ENCODE peak calls at places on chromosomes 4 and X, in eight cellular contexts. H is NT2/D1; R is BJ; V is Karpas-422; T is pancreas; U is tibial artery; A is IMR-90; G is effector memory CD4-positive, alpha-beta T cell. W is an unnamed sample. For H3K36me3 and H3K27me3, the result is how much of the 10 kb centered on the place peaks cover.

GRCh38 chrX:38233891-38234807 is 13.5 kb upstream of the SRPX start:
- DNase-seq in H (no peak), R (peak), V (no peak), T (no peak), U (peak), A (peak), G (no peak), W (no peak)

GRCh38 chr4:123495530-123495929 is 98.9 kb downstream of the SPRY1 start:
- DNase-seq in H (no peak), R (no peak), V (no peak), T (no peak), U (no peak), A (peak), G (no peak), W (no peak)

GRCh38 chr4:65083076-65083475 is 587.2 kb downstream of the EPHA5 start:
- DNase-seq in H (no peak), R (no peak), V (no peak), T (no peak), U (no peak), A (no peak), G (no peak), W (no peak)

GRCh38 chr4:158993895-158994294 is 109.0 kb upstream of the RAPGEF2 start:
- DNase-seq in H (no peak), R (no peak), V (no peak), T (no peak), U (no peak), A (no peak), G (no peak), W (no peak)

GRCh38 chr4:113539408-113539807 is 222.1 kb downstream of the CAMK2D start:
- DNase-seq in H (no peak), R (peak), V (no peak), T (no peak), U (no peak), A (peak), G (no peak), W (no peak)

GRCh38 chrX:7139202-7140081 is 8.1 kb upstream of the STS start:
- DNase-seq in H (no peak), R (peak), V (no peak), T (no peak), U (no peak), A (peak), G (no peak), W (no peak)

GRCh38 chr4:1329408-1330371 is 17.3 kb upstream of the UVSSA start:
- DNase-seq in H (no peak), R (no peak), V (no peak), T (no peak), U (no peak), A (no peak), G (peak), W (no peak)

GRCh38 chr4:186691396-186691795 is 32.3 kb downstream of the FAT1 start:
- DNase-seq in H (no peak), R (no peak), V (no peak), T (no peak), U (no peak), A (no peak), G (no peak), W (no peak)

GRCh38 chr4:22744478-22745062 is 51.8 kb downstream of the GBA3 start:
- DNase-seq in H (no peak), R (no peak), V (no peak), T (no peak), U (no peak), A (no peak), G (no peak), W (no peak)

GRCh38 chrX:132958086-132958703 is at the start of gene HS6ST2:
- DNase-seq in H (no peak), R (no peak), V (no peak), T (peak), U (no peak), A (no peak), G (no peak), W (no peak)

GRCh38 chr4:26320159-26320452 is 708 bp upstream of the RBPJ start:
- DNase-seq in H (no peak), R (no peak), V (peak), T (no peak), U (no peak), A (peak), G (peak), W (no peak)

GRCh38 chr4:133593764-133594163 is 444.7 kb downstream of the PCDH10 start:
- DNase-seq in H (no peak), R (no peak), V (no peak), T (no peak), U (no peak), A (no peak), G (no peak), W (no peak)

GRCh38 chr4:7103599-7104365 is 35.9 kb upstream of the GRPEL1 start:
- DNase-seq in H (no peak), R (no peak), V (no peak), T (peak), U (peak), A (peak), G (no peak), W (peak)

GRCh38 chr4:186669159-186669720 is 54.4 kb downstream of the FAT1 start:
- DNase-seq in H (no peak), R (peak), V (peak), T (no peak), U (no peak), A (peak), G (no peak), W (no peak)

GRCh38 chrX:134364711-134365110 is 95.3 kb upstream of the HPRT1 start:
- DNase-seq in H (no peak), R (no peak), V (no peak), T (no peak), U (no peak), A (peak), G (no peak), W (no peak)

GRCh38 chr4:164056426-164057142 is 562.1 kb downstream of the TMA16 start:
- DNase-seq in H (no peak), R (no peak), V (no peak), T (no peak), U (no peak), A (no peak), G (no peak), W (no peak)

GRCh38 chr4:73451404-73451803 is 15.4 kb downstream of the AFP start:
- DNase-seq in H (no peak), R (no peak), V (no peak), T (no peak), U (no peak), A (peak), G (no peak), W (no peak)

GRCh38 chr4:54185380-54185779 is 43.7 kb upstream of the PDGFRA start:
- DNase-seq in H (no peak), R (no peak), V (no peak), T (no peak), U (no peak), A (no peak), G (no peak), W (no peak)

GRCh38 chrX:124413244-124413643 is 66.9 kb downstream of the SH2D1A start:
- DNase-seq in H (no peak), R (no peak), V (no peak), T (no peak), U (no peak), A (no peak), G (no peak), W (no peak)

GRCh38 chr4:147025042-147025441 is 79.4 kb upstream of the TTC29 start:
- DNase-seq in H (no peak), R (no peak), V (no peak), T (no peak), U (no peak), A (no peak), G (no peak), W (no peak)

GRCh38 chr4:108838451-108838850 is 75.6 kb upstream of the ETNPPL start:
- DNase-seq in H (no peak), R (no peak), V (no peak), T (no peak), U (no peak), A (no peak), G (no peak), W (no peak)

GRCh38 chrX:54180403-54180802 is 2.7 kb downstream of the FAM120C start:
- DNase-seq in H (no peak), R (no peak), V (no peak), T (no peak), U (no peak), A (peak), G (no peak), W (no peak)

GRCh38 chr4:39698424-39699009 is 581 bp downstream of the UBE2K start:
- DNase-seq in H (peak), R (no peak), V (no peak), T (peak), U (peak), A (no peak), G (no peak), W (peak)

DNA sequence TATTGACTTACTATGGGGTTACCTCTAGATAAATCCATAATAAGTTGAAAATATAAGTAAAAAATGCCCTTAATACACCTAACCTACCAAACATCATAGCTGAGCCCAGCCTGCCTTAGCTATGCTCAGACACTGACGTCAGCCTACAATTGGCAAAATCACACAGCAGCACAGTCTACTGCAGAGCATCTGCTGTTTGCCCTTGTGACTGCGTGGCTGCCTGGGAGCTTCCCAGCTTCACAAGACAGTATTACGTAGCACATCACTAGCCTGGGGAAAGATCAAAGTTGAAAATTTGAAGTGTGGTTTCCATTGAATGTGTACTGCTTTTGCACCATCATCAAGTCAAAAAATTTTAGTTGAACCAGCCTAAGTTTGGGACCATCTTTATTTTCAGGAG is 8.8 kb downstream of the HTT-AS start:
- DNase-seq in H (no peak), R (no peak), V (no peak), T (no peak), U (no peak), A (peak), G (no peak), W (no peak)
- H3K4me3 ChIP-seq in H (no peak), R (no peak), V (no peak), T (no peak), U (no peak), A (no peak), G (no peak), W (no peak)

GRCh38 chr4:41944089-41944488 is 8.9 kb downstream of the TMEM33 start:
- DNase-seq in H (no peak), R (no peak), V (no peak), T (no peak), U (no peak), A (no peak), G (no peak), W (no peak)

DNA sequence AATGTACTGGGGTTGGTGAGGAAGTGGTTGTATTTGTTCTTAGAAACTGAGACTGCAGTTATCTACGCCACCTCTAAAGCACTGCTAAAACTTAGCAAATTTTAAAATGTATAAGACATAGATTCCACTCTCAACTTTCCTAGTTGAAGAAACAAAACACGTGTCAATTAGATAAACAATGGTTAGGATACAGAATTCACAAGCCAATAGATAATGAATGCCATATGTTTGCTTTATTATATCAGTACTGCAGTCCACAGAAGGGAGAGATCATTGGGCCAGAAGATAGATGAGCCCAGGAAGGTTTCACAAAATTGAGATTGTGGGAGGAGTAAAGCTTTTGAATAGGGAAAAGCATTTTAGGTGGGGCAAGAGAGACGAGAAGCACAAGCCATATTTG is 14.3 kb downstream of the TMEM33 start:
- DNase-seq in H (no peak), R (no peak), V (no peak), T (no peak), U (no peak), A (no peak), G (no peak), W (no peak)
- H3K36me3 ChIP-seq in H (half or more), R (under half), V (half or more), T (under half), U (under half), A (under half), G (half or more), W (half or more)

GRCh38 chrX:104567506-104567905 is 1.5 kb downstream of the IL1RAPL2 start:
- DNase-seq in H (no peak), R (no peak), V (no peak), T (no peak), U (no peak), A (no peak), G (no peak), W (no peak)

GRCh38 chrX:104568304-104568915 is 2.4 kb downstream of the IL1RAPL2 start:
- DNase-seq in H (no peak), R (no peak), V (no peak), T (no peak), U (no peak), A (no peak), G (no peak), W (no peak)

GRCh38 chrX:104565791-104566687 is at the start of gene IL1RAPL2:
- DNase-seq in H (peak), R (no peak), V (no peak), T (peak), U (no peak), A (no peak), G (no peak), W (no peak)

GRCh38 chrX:104564921-104565703 is 887 bp upstream of the IL1RAPL2 start:
- DNase-seq in H (no peak), R (no peak), V (no peak), T (no peak), U (no peak), A (no peak), G (no peak), W (no peak)

DNA sequence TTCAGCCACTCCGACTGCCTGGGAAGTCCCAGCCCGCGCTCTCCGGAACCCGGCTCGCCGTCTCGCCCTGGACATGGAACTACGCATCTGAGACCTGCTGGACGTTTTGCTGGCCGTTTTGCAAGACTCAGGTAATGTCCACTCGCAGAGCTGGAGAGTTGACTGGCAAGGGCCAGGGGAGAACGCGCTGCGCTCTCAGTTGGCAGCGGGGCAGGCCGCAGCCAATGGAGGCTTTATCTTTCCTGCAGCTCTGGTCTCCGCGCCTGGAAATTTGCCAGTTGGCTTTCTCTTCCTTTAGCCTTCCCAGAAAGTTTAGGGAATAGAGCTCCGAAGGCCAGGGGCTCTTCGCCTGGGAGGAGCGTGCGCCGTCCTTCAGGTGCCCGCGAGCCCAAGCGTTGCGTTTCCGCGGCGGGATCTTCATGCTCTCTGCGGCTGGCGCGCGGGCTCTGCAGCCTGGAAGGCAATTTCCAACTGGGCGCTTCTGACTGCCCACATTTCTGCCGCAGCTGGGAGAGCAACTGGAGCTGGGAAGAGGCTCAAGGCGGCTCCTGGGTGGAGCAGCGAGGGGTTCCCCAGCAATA is 1.0 kb downstream of the IL1RAPL2 start:
- DNase-seq in H (no peak), R (no peak), V (no peak), T (no peak), U (no peak), A (no peak), G (no peak), W (no peak)
- H3K27me3 ChIP-seq in H (half or more), R (under half), V (under half), T (under half), U (under half), A (under half), G (under half), W (under half)

DNA sequence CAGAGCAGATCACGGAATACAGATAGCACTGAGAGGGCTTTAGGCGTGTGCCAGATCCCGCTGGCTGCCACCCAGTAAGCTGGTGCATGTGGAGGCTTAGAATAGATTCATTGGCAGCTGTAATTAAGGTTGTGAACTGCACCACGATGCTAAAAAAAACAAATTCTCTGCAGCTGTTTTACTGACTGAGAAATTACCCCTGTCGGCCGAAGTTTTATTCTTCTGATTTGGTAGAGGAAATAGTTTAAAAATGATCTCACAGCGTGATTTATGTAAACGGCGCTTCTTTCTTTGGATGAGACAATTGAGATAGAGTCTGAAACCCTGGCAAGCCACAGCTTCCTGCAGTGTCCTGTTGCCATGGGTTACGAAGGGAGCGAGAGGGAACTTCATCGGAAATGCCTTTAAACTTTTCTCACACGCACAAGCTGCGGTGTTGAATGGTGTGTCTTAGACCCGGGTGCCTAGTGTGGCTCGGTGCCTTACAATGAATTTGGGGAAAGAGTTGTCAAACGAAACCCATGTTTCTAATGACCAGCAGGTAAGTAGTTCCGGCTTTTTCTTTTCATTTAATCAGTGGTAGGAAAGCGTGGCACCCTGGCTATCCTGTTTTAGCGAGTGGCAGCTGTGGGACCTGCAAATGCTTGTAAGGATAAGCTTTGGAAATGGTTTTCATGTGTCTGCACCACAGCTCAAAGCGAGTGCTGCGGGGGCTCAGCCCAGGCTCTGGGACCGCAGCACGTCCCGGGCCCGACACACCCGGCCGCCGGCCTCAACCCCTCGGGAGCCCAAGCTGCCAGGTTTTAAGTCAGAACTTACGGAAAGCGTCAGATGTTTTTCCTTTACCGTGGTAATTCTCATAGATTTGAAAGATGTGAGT is 71.7 kb upstream of the HGFAC start:
- DNase-seq in H (peak), R (peak), V (no peak), T (no peak), U (peak), A (peak), G (no peak), W (no peak)
- H3K4me3 ChIP-seq in H (no peak), R (peak), V (no peak), T (peak), U (peak), A (no peak), G (peak), W (peak)

GRCh38 chr4:57090099-57090498 is 20.1 kb downstream of the IGFBP7 start:
- DNase-seq in H (no peak), R (no peak), V (no peak), T (no peak), U (no peak), A (no peak), G (no peak), W (no peak)
- H3K36me3 ChIP-seq in H (under half), R (under half), V (under half), T (under half), U (under half), A (under half), G (under half), W (under half)

GRCh38 chrX:25018682-25019081 is 2.9 kb upstream of the ARX start:
- DNase-seq in H (no peak), R (no peak), V (no peak), T (no peak), U (no peak), A (no peak), G (no peak), W (no peak)
- H3K27me3 ChIP-seq in H (half or more), R (under half), V (under half), T (under half), U (under half), A (half or more), G (under half), W (under half)

GRCh38 chr4:183721207-183722081 is 62.4 kb downstream of the TRAPPC11 start:
- DNase-seq in H (peak), R (no peak), V (no peak), T (peak), U (no peak), A (peak), G (no peak), W (no peak)
- H3K4me3 ChIP-seq in H (no peak), R (no peak), V (no peak), T (peak), U (peak), A (peak), G (peak), W (peak)

DNA sequence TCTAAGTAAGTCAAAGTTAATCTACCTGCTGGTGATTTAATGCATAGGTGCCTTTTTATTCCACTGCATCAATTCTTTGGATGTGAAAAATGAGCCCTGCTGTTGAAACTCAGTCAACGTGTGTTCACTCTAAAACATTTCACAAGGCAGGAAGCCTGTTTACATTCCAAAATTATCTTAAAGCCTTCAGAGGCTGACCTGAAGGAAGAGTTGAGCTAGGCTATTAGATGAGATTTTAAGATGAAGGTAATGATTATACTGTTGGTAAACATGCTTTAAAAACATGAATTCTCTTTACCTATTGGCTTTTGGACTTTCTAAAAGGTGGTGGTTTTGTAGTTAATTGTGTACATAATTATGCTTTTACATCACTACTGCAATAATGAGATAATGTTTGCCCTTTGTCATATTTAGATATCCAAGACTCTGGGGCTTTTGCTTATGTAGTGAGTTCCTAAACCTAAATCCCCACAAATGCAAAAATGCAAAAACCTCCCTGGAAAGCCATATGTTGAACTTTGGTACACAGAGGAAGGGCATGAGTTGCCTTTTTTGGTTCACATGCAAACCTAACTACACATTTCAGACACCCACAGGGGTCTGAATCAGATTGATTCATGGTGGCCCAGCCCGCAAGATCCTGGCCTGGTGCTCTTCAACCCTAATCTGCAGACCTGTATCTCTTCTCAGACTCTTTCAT is 92.3 kb downstream of the KLHL8 start:
- DNase-seq in H (no peak), R (no peak), V (no peak), T (no peak), U (no peak), A (peak), G (no peak), W (no peak)
- H3K36me3 ChIP-seq in H (half or more), R (under half), V (under half), T (half or more), U (half or more), A (under half), G (half or more), W (under half)

GRCh38 chr4:152572417-152573086 is 36.7 kb upstream of the FBXW7 start:
- DNase-seq in H (no peak), R (no peak), V (no peak), T (no peak), U (no peak), A (peak), G (no peak), W (no peak)
- H3K27me3 ChIP-seq in H (under half), R (under half), V (under half), T (under half), U (under half), A (under half), G (under half), W (under half)